ENCODE peak calls at places on chromosome 6, in eight cellular contexts. Z is neural progenitor cell; E is GM12865; O is HFFc6; H is cardiac fibroblast; A is CD4-positive, alpha-beta T cell; J is omental fat pad; W is progenitor cell of endocrine pancreas. D is an unnamed sample.

GRCh38 chr6:31216208-31216898 is 45.9 kb upstream of the POU5F1 start:
- DNase-seq in A (no peak), W (no peak), H (no peak), O (no peak), J (no peak), E (no peak), Z (no peak), D (no peak)

GRCh38 chr6:34919651-34920050 is 30.6 kb downstream of the ANKS1A start:
- DNase-seq in J (no peak), E (no peak), H (peak), Z (no peak), A (no peak), O (peak), W (no peak), D (no peak)

GRCh38 chr6:6505111-6505510 is 83.4 kb upstream of the LY86 start:
- DNase-seq in O (no peak), A (no peak), W (no peak), J (no peak), E (no peak), H (no peak), Z (no peak), D (no peak)

GRCh38 chr6:107704377-107705013 is 119.6 kb downstream of the SCML4 start:
- DNase-seq in J (no peak), O (peak), E (peak), Z (peak), H (peak), A (no peak), W (no peak), D (peak)

GRCh38 chr6:36035240-36035639 is 7.6 kb downstream of the MAPK14 start:
- DNase-seq in W (no peak), A (no peak), E (peak), Z (no peak), J (no peak), H (no peak), O (no peak), D (no peak)

GRCh38 chr6:167898673-167899311 is 72.1 kb downstream of the AFDN start:
- DNase-seq in J (no peak), Z (peak), A (no peak), W (no peak), O (peak), H (peak), E (peak), D (no peak)

GRCh38 chr6:134372603-134373281 is 54.8 kb upstream of the SGK1 start:
- DNase-seq in E (no peak), W (no peak), A (no peak), J (peak), Z (no peak), H (peak), O (no peak), D (no peak)

GRCh38 chr6:18308070-18308735 is 43.9 kb upstream of the DEK start:
- DNase-seq in A (no peak), E (no peak), O (peak), W (no peak), J (no peak), Z (no peak), H (peak), D (no peak)

GRCh38 chr6:48664850-48665249 is 553.9 kb upstream of the PTCHD4 start:
- DNase-seq in O (peak), A (no peak), W (no peak), H (no peak), Z (no peak), J (no peak), E (no peak), D (no peak)

GRCh38 chr6:74657033-74657432 is 548.8 kb downstream of the COL12A1 start:
- DNase-seq in E (no peak), W (no peak), Z (no peak), O (peak), J (no peak), H (no peak), A (no peak), D (no peak)

GRCh38 chr6:29992792-29993191 is 50.5 kb downstream of the HLA-A start:
- DNase-seq in O (peak), J (no peak), A (no peak), W (no peak), Z (no peak), H (peak), E (no peak), D (no peak)

GRCh38 chr6:108560463-108561308 is at the start of gene FOXO3:
- DNase-seq in H (peak), A (peak), J (peak), O (peak), Z (peak), W (peak), E (peak), D (peak)

GRCh38 chr6:30005482-30005881 is 55.6 kb upstream of the POLR1H start:
- DNase-seq in O (no peak), W (no peak), E (no peak), A (no peak), H (no peak), J (no peak), Z (no peak), D (no peak)

GRCh38 chr6:155259202-155259601 is 4.6 kb upstream of the CLDN20 start:
- DNase-seq in H (no peak), W (no peak), Z (no peak), O (no peak), J (no peak), E (no peak), A (no peak), D (no peak)

GRCh38 chr6:36734486-36735060 is 36.9 kb downstream of the RAB44 start:
- DNase-seq in H (no peak), J (no peak), A (no peak), Z (no peak), O (no peak), E (no peak), W (no peak), D (no peak)

GRCh38 chr6:55474386-55474785 is 104.6 kb downstream of the HMGCLL1 start:
- DNase-seq in H (peak), Z (no peak), E (no peak), O (no peak), W (no peak), J (no peak), A (no peak), D (no peak)

GRCh38 chr6:154675602-154676088 is 57.6 kb upstream of the SCAF8 start:
- DNase-seq in H (peak), A (peak), Z (peak), W (peak), J (peak), O (peak), E (peak), D (peak)

GRCh38 chr6:25041676-25042598 is 106.2 kb upstream of the RIPOR2 start:
- DNase-seq in E (peak), A (peak), W (no peak), Z (no peak), H (no peak), J (no peak), O (no peak), D (no peak)

GRCh38 chr6:133017581-133017980 is 203.2 kb downstream of the RPS12 start:
- DNase-seq in E (no peak), O (no peak), W (no peak), H (peak), J (no peak), A (no peak), Z (no peak), D (no peak)

GRCh38 chr6:130432838-130433237 is 67.0 kb downstream of the TMEM200A start:
- DNase-seq in W (no peak), A (no peak), E (no peak), Z (no peak), O (no peak), J (no peak), H (no peak), D (no peak)

GRCh38 chr6:111480988-111481830 is 1.8 kb downstream of the REV3L start:
- DNase-seq in Z (no peak), A (no peak), O (no peak), E (no peak), W (no peak), H (no peak), J (no peak), D (no peak)

GRCh38 chr6:168415149-168415992 is 25.6 kb upstream of the SMOC2 start:
- DNase-seq in O (no peak), A (no peak), Z (no peak), W (no peak), H (no peak), E (no peak), J (no peak), D (no peak)

GRCh38 chr6:53492860-53493634 is 51.9 kb downstream of the GCLC start:
- DNase-seq in O (peak), A (no peak), E (peak), H (peak), W (no peak), Z (peak), J (no peak), D (no peak)

GRCh38 chr6:169803291-169803811 is 51.9 kb downstream of the ERMARD start:
- DNase-seq in O (no peak), H (no peak), A (no peak), Z (no peak), W (no peak), J (no peak), E (peak), D (no peak)

GRCh38 chr6:22413681-22414305 is 117.0 kb upstream of the PRL start:
- DNase-seq in W (no peak), H (peak), A (no peak), O (no peak), E (no peak), Z (no peak), J (no peak), D (no peak)

GRCh38 chr6:168333039-168333438 is 13.5 kb upstream of the DACT2 start:
- DNase-seq in O (no peak), E (no peak), Z (peak), H (no peak), A (no peak), W (no peak), J (no peak), D (no peak)

GRCh38 chr6:83167726-83168278 is 25.3 kb downstream of the PGM3 start:
- DNase-seq in A (no peak), E (no peak), J (no peak), W (no peak), Z (no peak), H (no peak), O (no peak), D (no peak)

GRCh38 chr6:130324657-130325056 is 41.2 kb upstream of the TMEM200A start:
- DNase-seq in Z (no peak), W (no peak), A (no peak), J (no peak), O (peak), E (no peak), H (peak), D (no peak)

GRCh38 chr6:44126320-44127149 is 717 bp downstream of the MRPL14 start:
- DNase-seq in W (peak), J (peak), H (peak), A (peak), O (peak), E (peak), Z (peak), D (peak)

GRCh38 chr6:112946051-112946450 is 598.9 kb downstream of the RFPL4B start:
- DNase-seq in H (peak), W (no peak), Z (no peak), J (no peak), E (no peak), A (no peak), O (no peak), D (no peak)

GRCh38 chr6:155354167-155354566 is 39.9 kb upstream of the TFB1M start:
- DNase-seq in J (no peak), A (no peak), H (no peak), O (no peak), E (no peak), Z (no peak), W (no peak), D (no peak)

GRCh38 chr6:169828176-169828575 is 76.8 kb downstream of the ERMARD start:
- DNase-seq in W (peak), A (no peak), E (no peak), H (no peak), Z (no peak), J (no peak), O (no peak), D (no peak)

GRCh38 chr6:151716446-151717047 is 90.9 kb upstream of the ESR1 start:
- DNase-seq in E (no peak), W (no peak), J (no peak), Z (no peak), O (no peak), H (peak), A (no peak), D (no peak)

GRCh38 chr6:13157293-13157692 is 171.0 kb downstream of the TBC1D7 start:
- DNase-seq in W (no peak), E (no peak), H (no peak), O (no peak), Z (no peak), A (no peak), J (no peak), D (no peak)

GRCh38 chr6:134240664-134241431 is 77.1 kb downstream of the SGK1 start:
- DNase-seq in O (no peak), J (peak), Z (no peak), W (no peak), E (peak), H (no peak), A (peak), D (no peak)

GRCh38 chr6:109869398-109870165 is 108.5 kb upstream of the GPR6 start:
- DNase-seq in O (no peak), A (no peak), H (no peak), Z (no peak), W (no peak), E (no peak), J (no peak), D (no peak)

GRCh38 chr6:105790635-105791034 is 295.5 kb upstream of the PRDM1 start:
- DNase-seq in H (no peak), W (no peak), Z (no peak), E (no peak), A (no peak), J (no peak), O (no peak), D (no peak)
- TF ChIP-seq CTCF in H (peak), W (no peak), Z (peak), E (no peak), A (no peak), J (no peak), O (peak), D (no peak)

DNA sequence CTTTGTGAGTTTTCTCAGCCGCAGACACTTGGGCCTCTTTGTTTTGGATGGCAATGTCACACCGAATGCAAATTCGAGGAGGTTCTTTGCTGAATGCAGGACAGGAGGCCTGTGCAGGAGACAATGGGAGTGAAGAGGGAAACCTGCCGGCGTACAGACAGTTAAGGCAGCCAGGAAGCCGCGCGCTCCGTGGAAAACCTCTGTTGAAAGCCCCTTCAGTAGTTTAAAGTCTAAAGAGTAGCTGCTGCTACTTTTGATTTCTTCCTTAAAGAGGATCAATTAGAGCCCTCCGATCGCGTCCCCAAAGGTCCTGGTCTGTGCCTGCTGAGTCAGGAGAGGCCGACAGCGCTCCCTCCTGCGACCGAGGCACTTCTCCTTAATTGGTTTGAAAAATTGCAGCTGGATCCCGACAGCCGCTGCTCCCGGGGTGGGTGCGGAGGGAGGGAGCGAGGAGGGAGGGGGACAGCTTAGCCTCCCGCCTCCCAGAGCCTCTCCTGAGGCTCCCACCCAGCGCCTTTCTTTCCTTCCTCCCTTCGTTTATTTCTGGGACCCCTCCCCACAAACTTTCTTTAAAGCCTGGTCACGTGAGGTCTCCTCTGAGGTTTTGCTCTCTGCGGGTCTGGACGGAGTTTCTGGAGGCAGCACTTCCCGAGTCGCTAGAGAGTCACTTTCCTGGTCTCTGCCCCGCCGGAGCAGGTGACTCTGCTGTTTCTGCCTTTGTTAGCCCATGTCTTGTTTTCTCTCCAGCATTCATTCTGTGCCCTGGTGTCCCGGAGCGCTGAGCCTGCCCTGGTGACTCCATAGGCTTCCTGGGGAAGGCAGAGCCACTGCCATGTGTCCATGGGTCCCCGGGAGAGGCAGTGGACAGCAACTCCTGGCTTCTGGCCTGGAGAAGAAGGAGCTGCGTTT is 22.3 kb upstream of the RPP40 start:
- DNase-seq in H (peak), A (no peak), Z (peak), O (peak), J (no peak), E (no peak), W (peak), D (peak)
- TF ChIP-seq CTCF in H (no peak), A (no peak), Z (peak), O (no peak), J (no peak), E (no peak), W (peak), D (peak)

GRCh38 chr6:147204060-147204785 is at the start of gene STXBP5:
- DNase-seq in Z (peak), E (peak), O (peak), W (peak), J (no peak), A (peak), H (peak), D (peak)
- TF ChIP-seq CTCF in Z (no peak), E (no peak), O (no peak), W (no peak), J (no peak), A (no peak), H (no peak), D (no peak)

DNA sequence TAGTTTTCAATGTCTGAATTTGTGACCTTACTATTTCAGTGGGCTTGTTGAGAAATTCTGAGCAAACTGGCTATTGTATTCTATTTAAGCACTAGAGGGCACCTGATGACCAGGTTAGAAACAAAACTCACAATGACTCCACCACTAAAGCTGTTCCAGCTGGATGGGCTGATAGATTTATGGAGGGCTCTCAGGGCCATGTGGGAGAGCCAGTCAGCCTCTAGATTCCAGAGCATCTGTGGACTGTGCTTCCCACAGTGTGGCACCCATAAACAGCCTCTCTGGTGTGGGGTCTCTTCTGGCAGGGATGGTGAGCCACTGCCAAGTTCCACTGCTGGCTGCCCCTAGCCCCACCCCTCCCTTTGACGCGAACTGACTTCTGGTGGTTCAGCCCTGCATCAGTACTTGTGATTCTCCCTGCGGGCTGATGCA is 29.2 kb downstream of the C6orf58 start:
- DNase-seq in W (no peak), Z (peak), H (peak), A (no peak), E (peak), J (no peak), O (peak), D (no peak)
- TF ChIP-seq CTCF in W (peak), Z (peak), H (peak), A (no peak), E (no peak), J (no peak), O (peak), D (peak)

GRCh38 chr6:26595669-26596269 is 984 bp upstream of the ABT1 start:
- DNase-seq in A (peak), E (peak), J (peak), Z (peak), O (peak), H (peak), W (peak), D (peak)

GRCh38 chr6:26594730-26595632 is 1.8 kb upstream of the ABT1 start:
- DNase-seq in W (no peak), H (peak), A (no peak), J (no peak), E (peak), O (peak), Z (peak), D (no peak)

GRCh38 chr6:26593278-26594127 is 3.2 kb upstream of the ABT1 start:
- DNase-seq in W (no peak), Z (no peak), H (no peak), J (no peak), E (no peak), O (no peak), A (no peak), D (no peak)

GRCh38 chr6:26594128-26594493 is 2.6 kb upstream of the ABT1 start:
- DNase-seq in J (no peak), H (no peak), Z (no peak), W (no peak), A (no peak), E (no peak), O (no peak), D (no peak)

GRCh38 chr6:26592649-26593048 is 4.1 kb upstream of the ABT1 start:
- DNase-seq in Z (no peak), O (no peak), W (no peak), H (no peak), E (peak), A (no peak), J (no peak), D (no peak)
- TF ChIP-seq CTCF in Z (no peak), O (peak), W (no peak), H (no peak), E (no peak), A (no peak), J (no peak), D (no peak)

DNA sequence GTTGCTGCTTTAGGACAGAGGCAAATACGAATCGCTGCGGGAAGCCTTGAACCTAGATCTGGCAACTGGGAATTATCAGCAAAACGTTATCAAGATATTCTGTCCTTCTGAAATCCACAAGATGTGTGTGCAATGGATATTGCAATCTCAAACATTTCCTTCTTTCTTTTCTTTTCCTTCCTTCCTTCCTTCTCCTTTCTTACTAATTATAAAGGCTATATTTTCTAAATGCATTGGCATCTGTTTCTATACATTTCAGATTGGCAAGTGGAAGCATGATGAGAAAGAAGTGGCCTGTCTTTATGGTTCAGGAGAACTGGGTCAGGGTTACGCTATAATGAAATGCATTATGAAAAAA is 2.0 kb downstream of the TAGAP start:
- DNase-seq in Z (no peak), J (no peak), A (no peak), E (no peak), O (no peak), H (no peak), W (no peak), D (no peak)
- TF ChIP-seq CTCF in Z (no peak), J (no peak), A (peak), E (no peak), O (peak), H (no peak), W (no peak), D (peak)

GRCh38 chr6:42229720-42230119 is 12.1 kb upstream of the MRPS10 start:
- DNase-seq in O (no peak), J (no peak), E (no peak), A (no peak), W (no peak), Z (no peak), H (no peak), D (no peak)

GRCh38 chr6:42228305-42228704 is 10.6 kb upstream of the MRPS10 start:
- DNase-seq in J (no peak), A (no peak), E (no peak), O (no peak), H (no peak), Z (no peak), W (no peak), D (no peak)

GRCh38 chr6:42227173-42227850 is 9.7 kb upstream of the MRPS10 start:
- DNase-seq in E (no peak), Z (no peak), O (no peak), A (no peak), W (no peak), J (no peak), H (no peak), D (no peak)

GRCh38 chr6:42232035-42232434 is 14.4 kb upstream of the MRPS10 start:
- DNase-seq in Z (no peak), W (no peak), J (no peak), A (no peak), O (no peak), E (no peak), H (no peak), D (no peak)

GRCh38 chr6:42230320-42231034 is 12.8 kb upstream of the MRPS10 start:
- DNase-seq in W (no peak), J (no peak), A (no peak), H (peak), O (no peak), E (no peak), Z (no peak), D (no peak)
- TF ChIP-seq CTCF in W (peak), J (no peak), A (no peak), H (peak), O (peak), E (peak), Z (peak), D (peak)

D was measured in neural crest cell.